ENCODE peak calls at places on chromosome 13, in seven cellular contexts. Z, G, H, S, N, L and X are unnamed samples.

GRCh38 chr13:51590966-51591627 is 6.8 kb downstream of the WDFY2 start:
- DNase-seq in Z (peak), H (no peak), L (no peak), S (no peak), G (peak), N (no peak), X (peak)

GRCh38 chr13:24617394-24618218 is 62.6 kb upstream of the ATP12A start:
- DNase-seq in H (no peak), S (no peak), N (no peak), L (no peak), G (no peak), Z (no peak), X (no peak)

GRCh38 chr13:100517706-100518105 is 70.9 kb downstream of the GGACT start:
- DNase-seq in N (no peak), S (no peak), L (no peak), H (no peak), Z (no peak), G (no peak), X (no peak)

GRCh38 chr13:45481688-45482087 is 16.9 kb downstream of the COG3 start:
- DNase-seq in G (no peak), L (no peak), N (no peak), Z (no peak), S (no peak), H (no peak), X (no peak)

GRCh38 chr13:113740661-113741060 is 18.4 kb upstream of the TMEM255B start:
- DNase-seq in H (no peak), G (no peak), S (no peak), L (no peak), Z (no peak), N (no peak), X (peak)

GRCh38 chr13:91360246-91360751 is 12.8 kb downstream of the MIR17HG start:
- DNase-seq in G (no peak), L (no peak), S (no peak), H (no peak), Z (no peak), N (no peak), X (no peak)

GRCh38 chr13:40069173-40070044 is 413.9 kb downstream of the COG6 start:
- DNase-seq in S (peak), Z (peak), G (peak), N (peak), H (peak), L (peak), X (peak)

GRCh38 chr13:74930402-74931165 is 551.4 kb downstream of the TBC1D4 start:
- DNase-seq in L (no peak), Z (peak), G (peak), H (no peak), N (no peak), S (no peak), X (no peak)

GRCh38 chr13:63463782-63464610 is 2048.3 kb upstream of the PCDH20 start:
- DNase-seq in N (no peak), Z (no peak), S (no peak), H (no peak), L (no peak), G (no peak), X (no peak)

GRCh38 chr13:32150239-32150638 is 118.7 kb downstream of the FRY start:
- DNase-seq in N (no peak), L (no peak), Z (no peak), H (no peak), G (no peak), S (no peak), X (no peak)

GRCh38 chr13:101449971-101450748 is 2.3 kb upstream of the ITGBL1 start:
- DNase-seq in N (no peak), H (no peak), S (no peak), L (no peak), G (peak), Z (peak), X (no peak)

GRCh38 chr13:100987993-100988392 is 313.4 kb upstream of the TMTC4 start:
- DNase-seq in S (no peak), G (peak), N (no peak), L (no peak), H (no peak), Z (no peak), X (no peak)

GRCh38 chr13:21231426-21231945 is 55.0 kb downstream of the MRPL57 start:
- DNase-seq in Z (no peak), S (no peak), H (no peak), N (no peak), L (no peak), G (no peak), X (no peak)

GRCh38 chr13:26813626-26814348 is 53.2 kb upstream of the GPR12 start:
- DNase-seq in L (no peak), Z (no peak), N (no peak), G (no peak), H (no peak), S (no peak), X (no peak)

GRCh38 chr13:112106467-112107141 is 39.7 kb downstream of the SOX1 start:
- DNase-seq in N (no peak), L (no peak), H (peak), G (no peak), Z (no peak), S (no peak), X (no peak)

GRCh38 chr13:97276862-97277269 is 54.7 kb downstream of the MBNL2 start:
- DNase-seq in L (no peak), N (no peak), H (no peak), G (peak), Z (no peak), S (no peak), X (no peak)

GRCh38 chr13:46607768-46608553 is 55.0 kb downstream of the LRCH1 start:
- DNase-seq in L (peak), Z (no peak), G (no peak), N (no peak), H (no peak), S (no peak), X (no peak)

GRCh38 chr13:31756346-31756745 is 17.0 kb downstream of the RXFP2 start:
- DNase-seq in S (no peak), N (no peak), G (peak), H (no peak), Z (no peak), L (no peak), X (no peak)

GRCh38 chr13:110625771-110626321 is 10.5 kb downstream of the NAXD start:
- DNase-seq in L (no peak), S (no peak), N (no peak), Z (no peak), G (no peak), H (no peak), X (no peak)

GRCh38 chr13:45231722-45232121 is 30.9 kb upstream of the KCTD4 start:
- DNase-seq in H (no peak), N (no peak), S (no peak), L (no peak), G (no peak), Z (no peak), X (no peak)

GRCh38 chr13:47135800-47136658 is 239.2 kb upstream of the HTR2A start:
- DNase-seq in Z (no peak), S (no peak), G (no peak), L (no peak), N (no peak), H (no peak), X (no peak)

GRCh38 chr13:98509271-98510155 is 67.4 kb downstream of the STK24 start:
- DNase-seq in Z (peak), G (peak), H (no peak), L (peak), S (no peak), N (peak), X (peak)

GRCh38 chr13:31909889-31910551 is 121.6 kb upstream of the FRY start:
- DNase-seq in S (peak), N (no peak), G (peak), Z (peak), L (peak), H (peak), X (peak)

GRCh38 chr13:38563739-38564138 is 123.1 kb upstream of the FREM2 start:
- DNase-seq in G (no peak), Z (no peak), H (no peak), S (no peak), L (no peak), N (no peak), X (no peak)

GRCh38 chr13:44051923-44052322 is 172.2 kb downstream of the LACC1 start:
- DNase-seq in G (peak), S (no peak), Z (no peak), N (no peak), H (no peak), L (no peak), X (no peak)

GRCh38 chr13:101190337-101190736 is 226.0 kb downstream of the NALCN start:
- DNase-seq in Z (no peak), N (no peak), L (no peak), H (no peak), G (no peak), S (no peak), X (no peak)

GRCh38 chr13:50366488-50367174 is 351.4 kb downstream of the KCNRG start:
- DNase-seq in N (no peak), L (peak), G (no peak), H (no peak), Z (no peak), S (no peak), X (peak)

GRCh38 chr13:45695198-45695730 is 6.9 kb upstream of the CBY2 start:
- DNase-seq in H (no peak), G (no peak), Z (no peak), S (no peak), N (no peak), L (peak), X (peak)

GRCh38 chr13:79933389-79933788 is 407.5 kb downstream of the SPRY2 start:
- DNase-seq in G (no peak), L (no peak), H (no peak), S (no peak), Z (no peak), N (no peak), X (no peak)

GRCh38 chr13:50386527-50387123 is 371.4 kb downstream of the KCNRG start:
- DNase-seq in S (no peak), L (no peak), H (no peak), Z (no peak), N (no peak), G (peak), X (no peak)

GRCh38 chr13:47650221-47650620 is 350.9 kb downstream of the SUCLA2 start:
- DNase-seq in N (no peak), H (no peak), Z (no peak), S (no peak), L (no peak), G (no peak), X (no peak)

GRCh38 chr13:112060899-112061366 is 6.0 kb upstream of the SOX1 start:
- DNase-seq in Z (no peak), H (no peak), N (no peak), L (no peak), G (no peak), S (no peak), X (peak)

GRCh38 chr13:42369071-42369795 is 97.3 kb downstream of the AKAP11 start:
- DNase-seq in L (peak), Z (no peak), G (no peak), N (no peak), H (no peak), S (no peak), X (no peak)

GRCh38 chr13:87779451-87779850 is 108.3 kb downstream of the SLITRK5 start:
- DNase-seq in S (no peak), Z (no peak), G (no peak), N (no peak), L (no peak), H (no peak), X (no peak)